ENCODE peak calls at places on chromosomes 13 and 19, in nine cellular contexts. One of them, this sample, is unnamed.

GRCh38 chr19:18504886-18505610 is 16.8 kb downstream of the ELL start:
- DNase-seq in frontal cortex: no peak
- DNase-seq in aorta: no peak
- DNase-seq in suprapubic skin: no peak
- DNase-seq in HFFc6: no peak
- DNase-seq in upper lobe of right lung: no peak
- DNase-seq in anterior cingulate cortex: no peak
- DNase-seq in Ammon's horn: no peak
- DNase-seq in GM13976: no peak
- DNase-seq in this sample: no peak

GRCh38 chr13:36344886-36345437 is 1.2 kb downstream of the SPART start:
- DNase-seq in GM13976: no peak
- DNase-seq in anterior cingulate cortex: no peak
- DNase-seq in Ammon's horn: peak
- DNase-seq in upper lobe of right lung: no peak
- DNase-seq in HFFc6: no peak
- DNase-seq in aorta: no peak
- DNase-seq in suprapubic skin: no peak
- DNase-seq in frontal cortex: peak
- DNase-seq in this sample: no peak

GRCh38 chr13:39895254-39895653 is 239.8 kb downstream of the COG6 start:
- DNase-seq in suprapubic skin: no peak
- DNase-seq in upper lobe of right lung: no peak
- DNase-seq in anterior cingulate cortex: no peak
- DNase-seq in aorta: no peak
- DNase-seq in frontal cortex: no peak
- DNase-seq in GM13976: no peak
- DNase-seq in HFFc6: no peak
- DNase-seq in Ammon's horn: no peak
- DNase-seq in this sample: no peak

GRCh38 chr19:45973564-45974338 is at the start of gene NOVA2:
- DNase-seq in aorta: peak
- DNase-seq in suprapubic skin: no peak
- DNase-seq in frontal cortex: peak
- DNase-seq in anterior cingulate cortex: peak
- DNase-seq in upper lobe of right lung: peak
- DNase-seq in Ammon's horn: peak
- DNase-seq in GM13976: peak
- DNase-seq in HFFc6: no peak
- DNase-seq in this sample: peak

GRCh38 chr13:98474761-98475160 is 102.1 kb downstream of the STK24 start:
- DNase-seq in frontal cortex: no peak
- DNase-seq in anterior cingulate cortex: no peak
- DNase-seq in aorta: no peak
- DNase-seq in GM13976: no peak
- DNase-seq in HFFc6: no peak
- DNase-seq in upper lobe of right lung: no peak
- DNase-seq in Ammon's horn: no peak
- DNase-seq in suprapubic skin: no peak
- DNase-seq in this sample: no peak

GRCh38 chr13:41117859-41118258 is 14.7 kb downstream of the KBTBD6 start:
- DNase-seq in HFFc6: no peak
- DNase-seq in suprapubic skin: no peak
- DNase-seq in GM13976: no peak
- DNase-seq in anterior cingulate cortex: no peak
- DNase-seq in aorta: no peak
- DNase-seq in frontal cortex: no peak
- DNase-seq in upper lobe of right lung: no peak
- DNase-seq in Ammon's horn: no peak
- DNase-seq in this sample: no peak

GRCh38 chr19:19537321-19538048 is 580 bp upstream of the CILP2 start:
- DNase-seq in aorta: no peak
- DNase-seq in suprapubic skin: no peak
- DNase-seq in frontal cortex: no peak
- DNase-seq in anterior cingulate cortex: peak
- DNase-seq in HFFc6: no peak
- DNase-seq in Ammon's horn: no peak
- DNase-seq in GM13976: no peak
- DNase-seq in upper lobe of right lung: no peak
- DNase-seq in this sample: no peak

GRCh38 chr13:112247471-112248405 is 128.4 kb upstream of the SPACA7 start:
- DNase-seq in suprapubic skin: peak
- DNase-seq in frontal cortex: no peak
- DNase-seq in aorta: no peak
- DNase-seq in GM13976: no peak
- DNase-seq in HFFc6: no peak
- DNase-seq in upper lobe of right lung: peak
- DNase-seq in anterior cingulate cortex: no peak
- DNase-seq in Ammon's horn: no peak
- DNase-seq in this sample: no peak

GRCh38 chr19:10520652-10521318 is 3.5 kb upstream of the S1PR5 start:
- DNase-seq in suprapubic skin: no peak
- DNase-seq in anterior cingulate cortex: no peak
- DNase-seq in aorta: no peak
- DNase-seq in HFFc6: no peak
- DNase-seq in frontal cortex: no peak
- DNase-seq in upper lobe of right lung: no peak
- DNase-seq in GM13976: no peak
- DNase-seq in Ammon's horn: no peak
- DNase-seq in this sample: no peak

GRCh38 chr19:52991021-52991420 is 22.7 kb upstream of the ERVV-1 start:
- DNase-seq in Ammon's horn: no peak
- DNase-seq in frontal cortex: no peak
- DNase-seq in suprapubic skin: no peak
- DNase-seq in HFFc6: no peak
- DNase-seq in anterior cingulate cortex: no peak
- DNase-seq in aorta: no peak
- DNase-seq in GM13976: no peak
- DNase-seq in upper lobe of right lung: no peak
- DNase-seq in this sample: no peak

GRCh38 chr13:47087841-47088240 is 191.0 kb upstream of the HTR2A start:
- DNase-seq in HFFc6: peak
- DNase-seq in GM13976: no peak
- DNase-seq in aorta: no peak
- DNase-seq in anterior cingulate cortex: no peak
- DNase-seq in Ammon's horn: no peak
- DNase-seq in suprapubic skin: no peak
- DNase-seq in upper lobe of right lung: no peak
- DNase-seq in frontal cortex: no peak
- DNase-seq in this sample: no peak

GRCh38 chr19:48395170-48395455 is 1.6 kb downstream of the GRIN2D start:
- DNase-seq in Ammon's horn: no peak
- DNase-seq in upper lobe of right lung: no peak
- DNase-seq in suprapubic skin: no peak
- DNase-seq in HFFc6: no peak
- DNase-seq in frontal cortex: no peak
- DNase-seq in anterior cingulate cortex: no peak
- DNase-seq in aorta: no peak
- DNase-seq in GM13976: no peak
- DNase-seq in this sample: no peak

GRCh38 chr19:535017-535835 is 3.7 kb downstream of the CDC34 start:
- DNase-seq in GM13976: peak
- DNase-seq in suprapubic skin: no peak
- DNase-seq in anterior cingulate cortex: no peak
- DNase-seq in frontal cortex: no peak
- DNase-seq in HFFc6: no peak
- DNase-seq in upper lobe of right lung: no peak
- DNase-seq in Ammon's horn: no peak
- DNase-seq in aorta: no peak
- DNase-seq in this sample: no peak

GRCh38 chr13:30027569-30028455 is 177.4 kb upstream of the UBL3 start:
- DNase-seq in suprapubic skin: no peak
- DNase-seq in anterior cingulate cortex: no peak
- DNase-seq in aorta: no peak
- DNase-seq in GM13976: no peak
- DNase-seq in frontal cortex: no peak
- DNase-seq in HFFc6: peak
- DNase-seq in Ammon's horn: no peak
- DNase-seq in upper lobe of right lung: no peak
- DNase-seq in this sample: no peak

GRCh38 chr19:54299515-54299914 is 13.5 kb downstream of the LILRA5 start:
- DNase-seq in anterior cingulate cortex: no peak
- DNase-seq in aorta: no peak
- DNase-seq in HFFc6: no peak
- DNase-seq in Ammon's horn: no peak
- DNase-seq in upper lobe of right lung: no peak
- DNase-seq in frontal cortex: no peak
- DNase-seq in GM13976: no peak
- DNase-seq in suprapubic skin: peak
- DNase-seq in this sample: no peak

GRCh38 chr19:21423057-21424041 is 26.4 kb downstream of the ZNF493 start:
- DNase-seq in suprapubic skin: no peak
- DNase-seq in HFFc6: no peak
- DNase-seq in upper lobe of right lung: no peak
- DNase-seq in anterior cingulate cortex: no peak
- DNase-seq in frontal cortex: no peak
- DNase-seq in aorta: no peak
- DNase-seq in GM13976: no peak
- DNase-seq in Ammon's horn: no peak
- DNase-seq in this sample: no peak

GRCh38 chr13:37303610-37304009 is 198.1 kb upstream of the CSNK1A1L start:
- DNase-seq in GM13976: no peak
- DNase-seq in anterior cingulate cortex: no peak
- DNase-seq in aorta: no peak
- DNase-seq in frontal cortex: no peak
- DNase-seq in upper lobe of right lung: no peak
- DNase-seq in HFFc6: no peak
- DNase-seq in Ammon's horn: no peak
- DNase-seq in suprapubic skin: no peak
- DNase-seq in this sample: no peak

GRCh38 chr19:24054044-24054935 is 32.7 kb upstream of the ZNF254 start:
- DNase-seq in frontal cortex: no peak
- DNase-seq in suprapubic skin: no peak
- DNase-seq in GM13976: no peak
- DNase-seq in aorta: no peak
- DNase-seq in Ammon's horn: no peak
- DNase-seq in upper lobe of right lung: no peak
- DNase-seq in anterior cingulate cortex: no peak
- DNase-seq in HFFc6: peak
- DNase-seq in this sample: no peak

GRCh38 chr13:30745917-30746686 is 10.8 kb downstream of the ALOX5AP start:
- DNase-seq in HFFc6: no peak
- DNase-seq in upper lobe of right lung: no peak
- DNase-seq in aorta: no peak
- DNase-seq in Ammon's horn: peak
- DNase-seq in GM13976: no peak
- DNase-seq in anterior cingulate cortex: no peak
- DNase-seq in suprapubic skin: no peak
- DNase-seq in frontal cortex: no peak
- DNase-seq in this sample: no peak

GRCh38 chr13:47897411-47898050 is 103.5 kb downstream of the SUCLA2 start:
- DNase-seq in GM13976: no peak
- DNase-seq in suprapubic skin: no peak
- DNase-seq in frontal cortex: no peak
- DNase-seq in anterior cingulate cortex: no peak
- DNase-seq in aorta: no peak
- DNase-seq in HFFc6: no peak
- DNase-seq in upper lobe of right lung: no peak
- DNase-seq in Ammon's horn: peak
- DNase-seq in this sample: no peak

GRCh38 chr19:16136185-16137067 is 7.1 kb upstream of the HSH2D start:
- DNase-seq in aorta: no peak
- DNase-seq in GM13976: no peak
- DNase-seq in Ammon's horn: no peak
- DNase-seq in suprapubic skin: no peak
- DNase-seq in anterior cingulate cortex: no peak
- DNase-seq in HFFc6: no peak
- DNase-seq in upper lobe of right lung: no peak
- DNase-seq in frontal cortex: no peak
- DNase-seq in this sample: no peak

GRCh38 chr13:110915874-110916670 is 1.2 kb upstream of the ANKRD10 start:
- DNase-seq in frontal cortex: no peak
- DNase-seq in aorta: no peak
- DNase-seq in suprapubic skin: no peak
- DNase-seq in GM13976: no peak
- DNase-seq in Ammon's horn: no peak
- DNase-seq in upper lobe of right lung: no peak
- DNase-seq in HFFc6: peak
- DNase-seq in anterior cingulate cortex: no peak
- DNase-seq in this sample: no peak

GRCh38 chr19:46303702-46304397 is 7.0 kb downstream of the HIF3A start:
- DNase-seq in aorta: no peak
- DNase-seq in HFFc6: no peak
- DNase-seq in suprapubic skin: no peak
- DNase-seq in upper lobe of right lung: peak
- DNase-seq in Ammon's horn: no peak
- DNase-seq in frontal cortex: no peak
- DNase-seq in anterior cingulate cortex: peak
- DNase-seq in GM13976: no peak
- DNase-seq in this sample: peak

GRCh38 chr19:44552324-44552723 is 22.8 kb upstream of the CEACAM20 start:
- DNase-seq in HFFc6: peak
- DNase-seq in aorta: no peak
- DNase-seq in frontal cortex: no peak
- DNase-seq in anterior cingulate cortex: no peak
- DNase-seq in suprapubic skin: no peak
- DNase-seq in Ammon's horn: no peak
- DNase-seq in GM13976: peak
- DNase-seq in upper lobe of right lung: peak
- DNase-seq in this sample: no peak

GRCh38 chr13:99636306-99636705 is 135.0 kb downstream of the TM9SF2 start:
- DNase-seq in suprapubic skin: no peak
- DNase-seq in GM13976: no peak
- DNase-seq in anterior cingulate cortex: no peak
- DNase-seq in aorta: no peak
- DNase-seq in frontal cortex: no peak
- DNase-seq in upper lobe of right lung: no peak
- DNase-seq in HFFc6: no peak
- DNase-seq in Ammon's horn: no peak
- DNase-seq in this sample: no peak

GRCh38 chr13:33855371-33855895 is 37.5 kb downstream of the RFC3 start:
- DNase-seq in upper lobe of right lung: no peak
- DNase-seq in aorta: no peak
- DNase-seq in anterior cingulate cortex: no peak
- DNase-seq in GM13976: no peak
- DNase-seq in HFFc6: no peak
- DNase-seq in frontal cortex: no peak
- DNase-seq in suprapubic skin: no peak
- DNase-seq in Ammon's horn: no peak
- DNase-seq in this sample: no peak

GRCh38 chr13:51781246-51782022 is 22.5 kb downstream of the DHRS12 start:
- DNase-seq in HFFc6: no peak
- DNase-seq in Ammon's horn: no peak
- DNase-seq in suprapubic skin: no peak
- DNase-seq in GM13976: peak
- DNase-seq in anterior cingulate cortex: no peak
- DNase-seq in upper lobe of right lung: no peak
- DNase-seq in frontal cortex: no peak
- DNase-seq in aorta: no peak
- DNase-seq in this sample: no peak